ENCODE peak calls at places on chromosomes 4 and X, in five cellular contexts. K is D341Med, C is choroid plexus epithelial cell, I is bronchial epithelial cell, R is left lung. U is an unnamed sample.

GRCh38 chrX:40996886-40997530 is 88.2 kb upstream of the USP9X start:
- DNase-seq in K (peak), C (peak), I (peak), R (no peak), U (no peak)

GRCh38 chrX:84907324-84907946 is 96.2 kb upstream of the APOOL start:
- DNase-seq in K (no peak), C (peak), I (peak), R (no peak), U (no peak)

GRCh38 chrX:2541603-2542002 is 40.8 kb upstream of the DHRSX start:
- DNase-seq in K (no peak), C (no peak), I (no peak), R (no peak), U (no peak)

GRCh38 chrX:68682790-68683189 is 35.3 kb downstream of the STARD8 start:
- DNase-seq in K (no peak), C (no peak), I (no peak), R (no peak), U (no peak)

GRCh38 chr4:31548823-31549222 is 828.7 kb downstream of the PCDH7 start:
- DNase-seq in K (no peak), C (no peak), I (no peak), R (no peak), U (no peak)

GRCh38 chr4:104879367-104879766 is 267.3 kb upstream of the TET2 start:
- DNase-seq in K (no peak), C (no peak), I (peak), R (no peak), U (no peak)

GRCh38 chr4:128636906-128637305 is 172.6 kb upstream of the JADE1 start:
- DNase-seq in K (no peak), C (no peak), I (no peak), R (no peak), U (no peak)

GRCh38 chrX:68978211-68978780 is 149.5 kb downstream of the EFNB1 start:
- DNase-seq in K (no peak), C (peak), I (no peak), R (no peak), U (peak)

GRCh38 chr4:112523008-112523440 is 7.0 kb upstream of the NEUROG2 start:
- DNase-seq in K (peak), C (peak), I (no peak), R (peak), U (no peak)

GRCh38 chr4:17526695-17527477 is 11.9 kb downstream of the CLRN2 start:
- DNase-seq in K (no peak), C (peak), I (no peak), R (no peak), U (no peak)

GRCh38 chr4:80592950-80593349 is 257.4 kb downstream of the CFAP299 start:
- DNase-seq in K (no peak), C (peak), I (no peak), R (no peak), U (no peak)

U was measured in aorta.